ENCODE peak calls at places on chromosomes 4 and X, in seven cellular contexts. P, M, B, T, Z, K and G are unnamed samples.
A peak's percentile ranks its signal among the peaks of the same experiment; 100 is the strongest.

GRCh38 chr4:184907216-184907615 is 81.4 kb upstream of the ACSL1 start:
- DNase-seq in K (no peak), B (no peak), M (no peak), T (no peak), Z (no peak), P (no peak), G (no peak)

GRCh38 chrX:22373766-22374165 is 101.1 kb downstream of the CBLL2 start:
- DNase-seq in B (no peak), Z (no peak), P (no peak), T (no peak), M (peak; percentile 25), K (no peak), G (no peak)

GRCh38 chr4:109730294-109731051 is 603 bp upstream of the PLA2G12A start:
- DNase-seq in Z (no peak), K (peak; percentile 81), T (peak; percentile 46), P (peak; percentile 17), B (peak; percentile 30), M (peak; percentile 48), G (peak; percentile 54)

GRCh38 chrX:41085883-41086626 is 810 bp downstream of the USP9X start:
- DNase-seq in K (peak; percentile 68), P (no peak), M (peak; percentile 50), T (peak; percentile 45), Z (peak; percentile 6), B (peak; percentile 44), G (peak; percentile 39)

GRCh38 chr4:7738458-7739076 is 201.1 kb downstream of the AFAP1 start:
- DNase-seq in K (no peak), P (no peak), T (peak; percentile 7), M (no peak), B (no peak), Z (no peak), G (no peak)

GRCh38 chr4:118849867-118850812 is 14.2 kb upstream of the SEC24D start:
- DNase-seq in M (peak; percentile 33), B (no peak), K (peak; percentile 36), Z (no peak), P (no peak), T (no peak), G (no peak)

GRCh38 chr4:38753021-38753806 is 29.6 kb downstream of the TLR10 start:
- DNase-seq in P (peak; percentile 90), T (peak; percentile 78), K (peak; percentile 88), Z (no peak), B (peak; percentile 73), M (peak; percentile 86), G (peak; percentile 78)

GRCh38 chr4:14787894-14788293 is 214.4 kb upstream of the CPEB2 start:
- DNase-seq in M (peak; percentile 50), K (peak; percentile 28), Z (no peak), B (no peak), T (no peak), P (no peak), G (no peak)

GRCh38 chr4:3677671-3678070 is 88.5 kb upstream of the ADRA2C start:
- DNase-seq in T (no peak), B (no peak), M (no peak), P (no peak), K (no peak), Z (no peak), G (peak; percentile 18)

GRCh38 chr4:184400375-184400870 is 73.9 kb downstream of the IRF2 start:
- DNase-seq in T (no peak), Z (no peak), K (no peak), M (peak; percentile 89), B (peak; percentile 41), P (peak; percentile 48), G (no peak)

GRCh38 chr4:8302331-8302730 is 32.8 kb downstream of the HTRA3 start:
- DNase-seq in M (no peak), T (peak; percentile 5), K (no peak), Z (no peak), P (no peak), B (no peak), G (peak; percentile 5)

GRCh38 chrX:130186645-130187044 is 14.9 kb downstream of the RAB33A start:
- DNase-seq in Z (no peak), P (no peak), K (no peak), T (no peak), B (no peak), M (no peak), G (no peak)

GRCh38 chr4:2305766-2306501 is 44.0 kb upstream of the MXD4 start:
- DNase-seq in Z (no peak), P (no peak), M (no peak), T (no peak), B (no peak), K (no peak), G (no peak)

GRCh38 chr4:128416921-128417320 is 129.3 kb upstream of the PGRMC2 start:
- DNase-seq in K (no peak), M (no peak), B (no peak), Z (no peak), T (no peak), P (no peak), G (no peak)

GRCh38 chrX:65451663-65452062 is 82.9 kb downstream of the LAS1L start:
- DNase-seq in P (no peak), M (peak; percentile 44), Z (no peak), B (peak; percentile 0), K (peak; percentile 48), T (no peak), G (no peak)

GRCh38 chr4:76822294-76822693 is 75.7 kb downstream of the SOWAHB start:
- DNase-seq in Z (no peak), T (no peak), P (no peak), M (no peak), K (no peak), B (no peak), G (no peak)

DNA sequence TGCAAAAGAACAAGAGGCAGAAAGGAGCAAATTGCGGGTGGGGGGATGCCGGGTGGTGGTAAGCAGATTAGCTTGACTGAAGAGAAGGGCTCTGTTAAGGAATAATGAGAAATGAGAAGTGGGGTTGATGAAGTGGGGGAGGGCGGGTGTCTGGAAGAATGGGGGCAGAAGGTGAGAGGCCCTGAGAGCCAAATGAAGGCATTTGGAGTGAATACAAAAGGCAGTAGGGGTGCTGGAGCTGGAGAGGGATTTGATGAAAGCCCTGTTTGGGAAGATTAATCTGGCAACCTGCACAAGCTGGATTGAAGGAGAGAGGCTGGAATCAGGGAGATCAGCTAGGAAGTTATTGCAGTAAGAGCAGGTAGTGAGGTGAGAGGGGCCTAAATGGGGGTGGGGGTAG is 82.1 kb downstream of the GUCY2F start:
- DNase-seq in P (no peak), T (no peak), M (no peak), K (no peak), Z (no peak), B (no peak), G (no peak)
- TF ChIP-seq CTCF in P (no peak), T (no peak), M (no peak), K (no peak), Z (no peak), B (no peak), G (no peak)

DNA sequence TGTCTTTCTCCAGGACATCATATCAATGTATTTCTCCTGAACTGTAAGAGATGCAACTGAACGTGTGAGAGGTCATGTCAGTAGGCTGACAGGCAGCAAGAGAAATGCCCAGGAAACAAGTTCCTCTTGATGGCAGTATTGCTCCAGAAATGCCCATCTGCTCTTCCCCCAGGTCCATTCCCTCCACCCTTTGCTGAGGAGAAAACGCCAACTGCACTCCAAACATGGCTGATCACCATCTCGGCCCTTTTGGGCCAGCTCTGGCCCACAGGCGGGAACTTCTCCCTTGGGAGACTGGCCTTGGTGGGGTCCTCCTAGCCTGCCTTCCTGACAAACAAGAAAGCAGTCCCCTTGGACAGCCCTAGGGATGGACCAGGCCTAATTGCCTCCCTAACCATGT is 276.5 kb upstream of the AGTR2 start:
- DNase-seq in Z (no peak), K (no peak), P (no peak), T (no peak), M (peak; percentile 10), B (no peak), G (no peak)
- TF ChIP-seq CTCF in Z (no peak), K (no peak), P (no peak), T (no peak), M (peak; percentile 24), B (no peak), G (no peak)

GRCh38 chr4:18934197-18934596 is 912.6 kb upstream of the LCORL start:
- DNase-seq in B (no peak), P (no peak), Z (no peak), T (no peak), M (peak; percentile 37), K (no peak), G (no peak)
- TF ChIP-seq CTCF in B (no peak), P (no peak), Z (no peak), T (peak; percentile 51), M (peak; percentile 15), K (peak; percentile 10), G (no peak)

DNA sequence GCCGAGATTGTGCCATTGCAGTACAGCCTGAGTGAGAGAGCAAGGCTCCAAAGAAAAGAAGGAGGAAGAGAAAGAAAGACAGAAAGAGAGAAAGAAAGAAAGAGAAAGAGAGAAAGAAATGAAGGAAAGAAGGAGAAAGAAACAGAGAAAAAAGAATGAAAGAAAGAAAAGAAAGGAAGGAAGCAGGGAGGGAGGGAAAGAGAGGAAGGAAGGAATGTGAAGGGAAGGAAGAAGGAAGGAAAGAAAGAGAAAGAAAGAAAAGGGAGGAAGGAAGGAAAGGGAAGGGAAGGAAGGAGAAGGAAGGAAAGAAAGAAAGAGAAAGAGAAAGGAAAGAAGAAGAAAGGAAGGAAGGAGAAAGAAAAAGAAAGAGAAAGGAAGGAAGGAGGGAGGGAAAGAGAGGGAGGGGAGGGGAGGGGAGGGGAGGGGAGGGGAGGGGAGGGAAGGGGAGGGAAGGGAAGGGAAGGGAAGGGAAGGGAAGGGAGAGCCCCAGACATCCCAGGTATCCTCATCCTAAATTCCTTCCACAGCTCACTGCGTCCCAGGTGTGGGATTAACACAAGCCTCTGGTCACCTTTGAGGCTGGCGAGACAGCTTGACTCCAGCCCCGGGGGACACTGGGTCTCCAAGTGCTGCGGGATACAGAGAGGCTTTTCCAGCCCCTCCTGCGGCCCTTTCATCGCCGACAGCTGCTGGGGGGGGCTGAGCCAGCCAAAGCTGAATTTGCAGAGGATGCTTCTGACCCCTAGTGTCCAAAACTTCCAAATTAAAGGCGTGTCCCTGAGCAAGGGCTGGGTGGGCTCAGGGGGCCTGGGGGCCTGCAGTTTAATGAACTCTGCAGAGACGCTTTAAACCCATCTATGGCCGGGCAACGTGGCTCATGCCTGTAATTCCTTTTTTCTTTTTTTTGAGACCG is 24.2 kb upstream of the CSF2RA start:
- DNase-seq in B (no peak), T (no peak), M (no peak), Z (no peak), P (no peak), K (peak; percentile 28), G (peak; percentile 67)
- TF ChIP-seq CTCF in B (no peak), T (no peak), M (no peak), Z (no peak), P (peak; percentile 20), K (peak; percentile 30), G (no peak)

GRCh38 chr4:98260579-98261290 is 449 bp upstream of the RAP1GDS1 start:
- DNase-seq in K (peak; percentile 98), P (peak; percentile 72), B (peak; percentile 94), Z (peak; percentile 86), T (peak; percentile 96), M (peak; percentile 98), G (peak; percentile 97)
- TF ChIP-seq CTCF in K (no peak), P (no peak), B (no peak), Z (no peak), T (no peak), M (no peak), G (no peak)